ENCODE peak calls at places on chromosomes 6 and 20, in six cellular contexts. Q, T, D, W, Y and B are unnamed samples. For H3K27me3, the result is how much of the 10 kb centered on the place peaks cover.

GRCh38 chr6:74631558-74631957 is 574.3 kb downstream of the COL12A1 start:
- DNase-seq in Q (no peak), D (no peak), W (no peak), T (no peak), Y (no peak), B (no peak)

GRCh38 chr6:137160763-137161162 is 12.7 kb downstream of the IL22RA2 start:
- DNase-seq in D (no peak), W (no peak), Y (no peak), Q (peak), T (peak), B (no peak)

GRCh38 chr20:35329435-35330139 is 37.4 kb upstream of the FAM83C start:
- DNase-seq in Q (no peak), D (peak), W (peak), Y (no peak), T (no peak), B (no peak)

GRCh38 chr6:33317668-33318425 is at the start of gene ZBTB22:
- DNase-seq in W (peak), Y (peak), T (peak), D (peak), Q (peak), B (peak)

GRCh38 chr20:36988494-36988966 is 37.0 kb upstream of the SAMHD1 start:
- DNase-seq in D (no peak), Q (peak), W (no peak), T (no peak), Y (no peak), B (no peak)

GRCh38 chr6:31881136-31881859 is 2.5 kb upstream of the SLC44A4 start:
- DNase-seq in D (no peak), Y (no peak), T (no peak), W (no peak), Q (no peak), B (no peak)

GRCh38 chr6:31581511-31582229 is 554 bp downstream of the LTB start:
- DNase-seq in Y (no peak), T (no peak), D (no peak), Q (no peak), W (no peak), B (no peak)

GRCh38 chr6:117487831-117488230 is 5.4 kb downstream of the DCBLD1 start:
- DNase-seq in Y (no peak), W (no peak), Q (no peak), T (no peak), D (no peak), B (no peak)

GRCh38 chr20:53522696-53523095 is 70.9 kb downstream of the ZNF217 start:
- DNase-seq in T (no peak), D (no peak), W (no peak), Q (no peak), Y (no peak), B (no peak)

DNA sequence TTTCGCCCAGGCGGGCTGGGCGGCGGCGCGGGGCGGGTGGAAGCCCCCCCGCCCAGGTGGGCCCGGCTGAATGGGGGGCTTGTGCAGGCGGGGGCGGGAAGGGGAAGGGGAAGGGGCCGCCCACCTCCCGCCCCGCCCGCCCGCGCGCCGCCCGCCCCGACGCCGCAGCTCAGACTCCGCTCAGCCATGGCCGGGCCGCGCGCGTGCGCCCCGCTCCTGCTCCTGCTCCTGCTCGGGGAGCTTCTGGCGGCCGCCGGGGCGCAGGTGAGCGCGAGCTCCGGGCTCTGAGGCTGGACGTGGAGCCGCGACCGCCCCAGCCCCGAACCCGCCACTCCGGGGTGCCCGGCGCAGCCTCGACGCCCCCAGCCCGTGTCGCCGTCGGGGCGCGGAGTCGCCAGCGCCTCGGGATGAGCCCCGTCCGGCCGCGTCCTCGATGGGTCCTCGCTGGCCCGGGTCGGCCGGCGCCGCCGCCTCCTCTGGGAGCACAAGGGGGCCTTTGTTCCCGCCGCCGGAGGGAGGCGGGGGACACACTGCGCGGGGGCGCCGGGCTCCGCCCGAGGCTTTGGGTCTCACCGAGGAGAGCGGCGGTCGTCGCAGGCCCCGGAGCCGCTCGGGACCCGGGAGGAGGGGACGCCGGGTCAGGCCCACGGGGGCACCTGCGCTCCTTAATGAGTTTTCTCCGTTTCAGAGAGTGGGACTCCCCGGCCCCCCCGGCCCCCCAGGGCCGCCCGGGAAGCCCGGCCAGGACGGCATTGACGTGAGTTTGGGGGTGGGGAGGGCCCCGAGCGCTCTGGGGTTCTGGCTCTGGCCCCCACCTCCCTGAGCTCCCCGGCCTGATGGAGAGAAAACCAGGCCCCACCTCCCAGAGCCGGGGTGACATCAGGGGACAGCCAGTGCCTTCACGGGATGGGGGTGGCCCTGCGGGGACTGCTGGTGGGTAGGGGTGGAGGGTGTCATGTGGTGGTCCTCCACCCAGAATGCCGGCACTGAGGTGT is at the start of gene COL9A3:
- DNase-seq in D (no peak), Y (no peak), T (no peak), W (no peak), Q (no peak), B (no peak)
- H3K4me3 ChIP-seq in D (peak), Y (peak), T (peak), W (peak), Q (peak), B (peak)

GRCh38 chr20:32454164-32455145 is 96.3 kb downstream of the ASXL1 start:
- DNase-seq in D (peak), Q (no peak), Y (no peak), W (no peak), T (no peak), B (no peak)

GRCh38 chr20:32455171-32455900 is 97.2 kb downstream of the ASXL1 start:
- DNase-seq in Y (no peak), T (no peak), W (no peak), Q (no peak), D (peak), B (no peak)

GRCh38 chr20:32457476-32457986 is 99.4 kb downstream of the ASXL1 start:
- DNase-seq in Q (peak), T (no peak), W (no peak), Y (no peak), D (peak), B (peak)

GRCh38 chr20:32456869-32457421 is 98.8 kb downstream of the ASXL1 start:
- DNase-seq in W (no peak), Q (peak), T (no peak), Y (no peak), D (peak), B (peak)

GRCh38 chr20:32455901-32456701 is 98.0 kb downstream of the ASXL1 start:
- DNase-seq in D (peak), W (no peak), Q (no peak), T (no peak), Y (no peak), B (no peak)
- H3K27me3 ChIP-seq in D (under half), W (under half), Q (under half), T (under half), Y (under half), B (under half)

GRCh38 chr20:11814276-11814675 is 103.4 kb upstream of the BTBD3 start:
- DNase-seq in W (no peak), Y (no peak), Q (peak), D (no peak), T (peak), B (peak)

GRCh38 chr20:11810316-11811130 is 107.2 kb upstream of the BTBD3 start:
- DNase-seq in Y (no peak), T (no peak), Q (peak), W (no peak), D (no peak), B (no peak)

GRCh38 chr20:11813106-11813890 is 104.4 kb upstream of the BTBD3 start:
- DNase-seq in W (no peak), Y (no peak), Q (no peak), D (no peak), T (no peak), B (no peak)
- TF ChIP-seq CTCF in W (no peak), Y (no peak), Q (no peak), D (no peak), T (no peak), B (no peak)

GRCh38 chr6:70280462-70280861 is 22.4 kb downstream of the COL9A1 start:
- DNase-seq in Q (no peak), Y (no peak), D (no peak), W (no peak), T (no peak), B (no peak)

GRCh38 chr6:70277480-70277879 is 25.4 kb downstream of the COL9A1 start:
- DNase-seq in W (no peak), D (no peak), Y (no peak), T (no peak), Q (peak), B (no peak)

GRCh38 chr6:70281923-70282902 is 20.7 kb downstream of the COL9A1 start:
- DNase-seq in T (no peak), Y (no peak), W (no peak), D (peak), Q (no peak), B (no peak)

GRCh38 chr6:70282906-70283461 is 19.9 kb downstream of the COL9A1 start:
- DNase-seq in D (no peak), Q (no peak), T (no peak), W (no peak), Y (no peak), B (no peak)
- H3K4me3 ChIP-seq in D (peak), Q (no peak), T (no peak), W (no peak), Y (no peak), B (no peak)

GRCh38 chr6:79943133-79943532 is 4.2 kb downstream of the ELOVL4 start:
- DNase-seq in T (no peak), Q (no peak), Y (no peak), W (no peak), D (no peak), B (no peak)

GRCh38 chr6:79946773-79947190 is 571 bp downstream of the ELOVL4 start:
- DNase-seq in Y (no peak), D (no peak), T (no peak), Q (peak), W (no peak), B (no peak)

GRCh38 chr6:79949235-79949634 is 1.9 kb upstream of the ELOVL4 start:
- DNase-seq in W (peak), Q (peak), D (no peak), Y (no peak), T (peak), B (peak)

GRCh38 chr6:79946242-79946641 is 1.1 kb downstream of the ELOVL4 start:
- DNase-seq in Q (peak), Y (no peak), W (no peak), D (no peak), T (no peak), B (no peak)

DNA sequence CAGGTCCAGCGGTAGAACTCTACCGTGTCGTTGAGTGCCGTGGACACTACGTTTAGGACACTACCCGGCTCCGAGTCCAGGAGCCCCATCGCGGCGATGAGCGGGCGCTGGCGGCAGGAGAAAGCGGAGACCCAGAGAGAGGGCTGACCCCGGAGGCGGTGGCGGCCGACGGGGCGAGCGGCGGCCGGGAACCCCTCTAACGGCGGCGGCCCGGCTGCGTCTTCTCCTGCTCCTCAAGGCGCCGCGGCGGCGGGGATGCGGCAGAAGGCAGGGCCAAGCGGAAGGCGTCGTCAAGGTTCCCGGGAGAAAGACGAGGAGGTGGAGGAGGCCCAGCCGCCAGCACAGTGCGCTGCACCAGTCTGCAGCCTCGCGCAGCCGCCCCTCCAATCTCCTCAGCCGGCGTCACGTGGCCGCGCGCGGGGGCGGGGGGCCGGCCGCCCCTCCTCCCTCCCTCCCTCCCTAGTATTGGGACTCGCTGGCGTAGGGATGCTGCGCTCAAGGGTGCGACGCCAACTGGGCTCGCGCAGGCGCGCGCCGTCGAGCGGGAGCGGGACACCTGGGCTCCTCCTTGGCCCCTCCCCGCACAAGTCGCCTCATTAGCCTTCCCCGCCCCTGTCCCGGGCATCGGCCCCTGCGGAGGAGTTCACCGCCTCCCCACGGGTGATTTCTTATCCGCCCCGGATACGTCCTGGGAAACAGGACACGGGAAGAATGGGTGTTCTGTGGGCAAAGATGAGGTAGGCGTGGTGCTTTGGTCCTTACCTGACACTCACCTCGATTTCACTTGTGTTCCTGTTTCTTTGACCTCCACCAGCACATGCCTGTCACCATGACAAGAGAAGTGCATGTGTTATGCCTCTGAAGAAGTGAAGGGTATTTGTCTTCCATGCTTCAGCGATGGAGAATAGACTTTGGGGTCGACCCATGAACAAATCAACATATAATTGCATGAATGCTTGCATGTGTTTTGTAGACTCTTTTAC is at the start of gene ELOVL4:
- DNase-seq in W (peak), Q (peak), T (peak), Y (peak), D (peak), B (peak)
- H3K27me3 ChIP-seq in W (under half), Q (under half), T (under half), Y (under half), D (half or more), B (under half)

GRCh38 chr20:63234693-63235398 is 859 bp upstream of the BIRC7 start:
- DNase-seq in Y (no peak), T (no peak), Q (no peak), W (no peak), D (no peak), B (no peak)
- TF ChIP-seq CTCF in Y (peak), T (peak), Q (peak), W (no peak), D (no peak), B (peak)

GRCh38 chr6:36700071-36700811 is 2.6 kb downstream of the RAB44 start:
- DNase-seq in Q (no peak), D (peak), Y (no peak), T (no peak), W (no peak), B (no peak)

GRCh38 chr6:36698196-36698595 is 570 bp downstream of the RAB44 start:
- DNase-seq in D (no peak), Q (no peak), W (no peak), T (no peak), Y (no peak), B (no peak)

GRCh38 chr6:36699290-36699689 is 1.7 kb downstream of the RAB44 start:
- DNase-seq in T (no peak), D (peak), W (no peak), Q (no peak), Y (no peak), B (no peak)

GRCh38 chr6:36697481-36697903 is at the start of gene RAB44:
- DNase-seq in W (no peak), T (no peak), Q (no peak), D (peak), Y (no peak), B (no peak)

DNA sequence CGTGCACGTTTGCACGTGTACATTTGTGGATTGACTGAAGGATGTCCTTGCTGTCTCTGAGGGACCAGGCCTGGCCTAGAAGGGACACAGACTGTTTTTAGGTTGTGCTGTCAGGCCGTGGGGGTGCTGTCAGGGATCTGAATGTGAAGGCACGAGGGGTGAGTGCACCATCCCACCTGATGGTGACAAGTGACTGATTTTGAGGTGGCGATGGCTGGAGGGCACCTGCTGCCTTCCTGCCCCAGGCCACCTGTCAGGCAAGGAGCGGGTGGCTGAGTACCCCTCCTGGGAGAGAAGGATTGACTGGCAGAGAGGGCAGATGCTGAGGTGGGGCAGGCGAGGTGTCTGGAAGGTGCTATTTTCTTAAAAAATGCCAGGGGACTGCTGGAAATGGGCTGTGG is 1.2 kb downstream of the RAB44 start:
- DNase-seq in D (peak), T (no peak), Q (no peak), Y (no peak), W (no peak), B (no peak)
- H3K4me3 ChIP-seq in D (no peak), T (no peak), Q (no peak), Y (no peak), W (no peak), B (no peak)

DNA sequence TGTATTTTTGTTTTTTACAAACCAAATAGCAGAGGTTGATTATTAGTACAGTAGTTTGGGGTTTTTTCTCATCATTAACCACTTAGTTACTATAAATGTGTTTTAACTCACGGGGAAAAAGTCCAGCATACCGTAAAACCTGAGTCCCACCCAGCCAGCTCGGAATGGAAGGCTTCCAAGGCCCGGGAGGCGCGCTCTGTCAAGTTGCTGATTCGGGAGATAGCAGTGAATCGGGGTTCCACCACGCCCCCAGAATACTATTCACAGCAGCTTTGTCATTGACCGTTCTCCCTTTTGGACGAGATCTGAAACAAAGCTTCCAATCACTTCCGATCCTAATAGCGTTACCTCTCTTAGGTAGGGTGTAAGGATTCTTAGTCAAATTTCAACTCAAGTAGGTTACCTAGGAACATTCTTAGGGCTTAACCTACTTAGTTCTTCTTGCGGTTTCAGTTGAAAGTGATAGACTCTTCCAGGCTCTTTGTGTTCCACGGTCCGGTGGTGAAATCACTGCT is 232.8 kb upstream of the QKI start:
- DNase-seq in T (no peak), W (no peak), Y (no peak), Q (peak), D (no peak), B (no peak)
- H3K27me3 ChIP-seq in T (under half), W (under half), Y (under half), Q (under half), D (under half), B (under half)

DNA sequence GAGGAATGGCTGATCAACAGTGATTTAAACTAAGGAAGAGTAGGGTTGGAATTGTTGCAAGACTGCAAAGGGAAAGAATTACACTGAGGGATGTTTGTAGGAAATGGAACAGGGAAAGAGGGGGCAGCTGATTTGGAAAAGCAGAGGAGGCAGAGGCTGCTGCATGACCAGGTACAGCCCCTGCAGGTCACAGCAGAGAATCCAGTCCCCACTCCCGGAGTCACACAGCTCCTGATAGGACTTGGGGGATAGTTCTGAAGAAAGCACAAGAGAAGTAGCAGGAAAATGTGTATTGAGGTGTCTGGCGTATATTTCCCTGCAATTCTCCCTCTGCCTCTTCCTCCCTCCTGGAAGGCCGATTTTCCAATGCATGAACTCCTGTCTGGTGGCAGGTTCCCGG is 92.5 kb upstream of the PDE10A start:
- DNase-seq in Y (no peak), W (no peak), D (no peak), Q (no peak), T (no peak), B (no peak)
- TF ChIP-seq CTCF in Y (no peak), W (no peak), D (no peak), Q (no peak), T (no peak), B (no peak)

DNA sequence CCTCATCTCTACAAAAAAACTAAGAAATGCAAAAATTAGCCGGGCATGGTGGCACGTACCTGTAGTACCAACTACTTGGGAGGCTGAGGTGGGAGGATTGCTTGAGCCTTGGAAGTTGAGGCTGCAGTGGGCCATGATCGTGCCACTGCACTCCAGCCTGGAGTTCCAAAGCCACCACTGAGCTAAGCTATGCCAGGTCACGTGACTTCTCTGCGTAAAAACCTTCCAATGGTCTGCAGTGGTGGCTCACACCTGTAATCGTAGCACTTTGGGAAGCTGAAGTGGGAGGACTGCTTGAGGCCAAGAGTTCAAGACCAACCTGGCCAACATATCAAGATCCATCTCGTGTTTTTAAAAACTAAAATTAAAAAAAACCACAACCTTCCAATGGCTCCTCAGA is 1.7 kb downstream of the SF3B5 start:
- DNase-seq in D (no peak), T (no peak), Q (no peak), W (no peak), Y (no peak), B (no peak)
- H3K4me3 ChIP-seq in D (peak), T (peak), Q (peak), W (no peak), Y (no peak), B (no peak)